ENCODE peak calls at places on chromosomes 1 and 21, in nine cellular contexts. D is stimulated activated CD4-positive, alpha-beta T cell treated with anti-CD3 and anti-CD28 coated beads, TNF-alpha, amount 100 ng/mL, for 4 hours; W is ascending aorta; Y is ovary; H is HS-27A; L is activated T-helper 9 cell treated with anti-CD3 and anti-CD28 coated beads, Interleukin-2, amount 50 U/mL, for 16 hours; I is cardiac muscle cell; T is aorta; R is kidney epithelial cell. V is an unnamed sample.

GRCh38 chr1:178168535-178168934 is 74.6 kb downstream of the RASAL2 start:
- DNase-seq in T (no peak), R (no peak), H (no peak), L (no peak), Y (no peak), D (no peak), W (no peak), I (peak), V (no peak)

GRCh38 chr1:201363455-201363854 is 14.0 kb downstream of the TNNT2 start:
- DNase-seq in W (no peak), Y (no peak), L (no peak), D (no peak), I (no peak), T (peak), R (no peak), H (no peak), V (no peak)

GRCh38 chr1:54803761-54804470 is 2.8 kb upstream of the TTC22 start:
- DNase-seq in L (no peak), R (no peak), I (peak), Y (peak), H (no peak), W (peak), D (no peak), T (peak), V (no peak)

GRCh38 chr1:235920596-235921375 is 54.1 kb upstream of the LYST start:
- DNase-seq in Y (no peak), W (no peak), L (no peak), I (no peak), T (no peak), H (no peak), R (no peak), D (no peak), V (no peak)

GRCh38 chr21:44327603-44327974 is 11.6 kb downstream of the CFAP410 start:
- DNase-seq in I (no peak), W (no peak), T (no peak), Y (no peak), L (no peak), D (no peak), H (no peak), R (no peak), V (no peak)

GRCh38 chr1:162159515-162159914 is 90.0 kb downstream of the NOS1AP start:
- DNase-seq in R (no peak), W (no peak), T (no peak), L (no peak), Y (no peak), I (no peak), H (no peak), D (no peak), V (no peak)

GRCh38 chr1:23696335-23696989 is 4.9 kb downstream of the RPL11 start:
- DNase-seq in W (no peak), D (no peak), I (no peak), T (no peak), R (no peak), L (no peak), H (no peak), Y (no peak), V (no peak)

GRCh38 chr1:96049759-96050409 is 671.7 kb upstream of the PTBP2 start:
- DNase-seq in R (no peak), Y (no peak), W (no peak), I (no peak), T (no peak), H (no peak), L (no peak), D (no peak), V (no peak)

GRCh38 chr1:145846191-145846590 is 761 bp downstream of the NUDT17 start:
- DNase-seq in Y (peak), R (no peak), D (no peak), I (peak), T (no peak), L (no peak), W (no peak), H (no peak), V (no peak)

GRCh38 chr1:22508991-22509390 is 54.3 kb upstream of the EPHA8 start:
- DNase-seq in D (no peak), I (no peak), Y (no peak), R (no peak), T (no peak), H (no peak), W (no peak), L (no peak), V (no peak)

GRCh38 chr1:202214089-202214843 is 20.7 kb downstream of the LGR6 start:
- DNase-seq in W (no peak), I (peak), Y (no peak), D (no peak), T (no peak), H (no peak), R (no peak), L (no peak), V (no peak)

GRCh38 chr1:85689788-85690404 is 18.3 kb downstream of the ZNHIT6 start:
- DNase-seq in R (no peak), D (no peak), L (no peak), Y (no peak), W (no peak), I (no peak), H (no peak), T (no peak), V (no peak)

GRCh38 chr1:203395746-203396145 is 44.8 kb upstream of the FMOD start:
- DNase-seq in Y (peak), L (no peak), T (no peak), D (no peak), I (no peak), W (no peak), R (no peak), H (no peak), V (no peak)

GRCh38 chr1:156943756-156944155 is 23.3 kb downstream of the LRRC71 start:
- DNase-seq in L (no peak), H (no peak), I (no peak), R (no peak), D (no peak), Y (no peak), W (no peak), T (no peak), V (no peak)

GRCh38 chr1:119286587-119287181 is 81.9 kb upstream of the HAO2 start:
- DNase-seq in Y (no peak), L (no peak), W (no peak), T (no peak), D (no peak), R (no peak), I (peak), H (no peak), V (no peak)

GRCh38 chr21:33808715-33809367 is 106.8 kb downstream of the ATP5PO start:
- DNase-seq in W (no peak), H (no peak), Y (no peak), R (no peak), D (no peak), L (no peak), I (no peak), T (no peak), V (no peak)

GRCh38 chr1:31401241-31401640 is 11.8 kb upstream of the SERINC2 start:
- DNase-seq in R (no peak), D (no peak), W (no peak), I (no peak), H (no peak), Y (no peak), T (no peak), L (no peak), V (no peak)

GRCh38 chr1:6459850-6460265 is 6.1 kb downstream of the TNFRSF25 start:
- DNase-seq in L (peak), I (no peak), W (no peak), Y (no peak), D (no peak), T (no peak), H (no peak), R (no peak), V (no peak)

GRCh38 chr1:38076038-38076437 is 29.4 kb upstream of the POU3F1 start:
- DNase-seq in W (no peak), L (no peak), T (no peak), H (no peak), I (peak), D (no peak), Y (no peak), R (no peak), V (no peak)

GRCh38 chr1:14190508-14190907 is 408.0 kb upstream of the KAZN start:
- DNase-seq in R (peak), L (no peak), Y (no peak), I (no peak), D (no peak), H (peak), W (no peak), T (no peak), V (no peak)

GRCh38 chr1:245207056-245207638 is 52.4 kb downstream of the KIF26B start:
- DNase-seq in H (no peak), I (no peak), D (no peak), W (no peak), L (no peak), R (no peak), Y (no peak), T (no peak), V (no peak)

GRCh38 chr1:26171084-26172072 is at the start of gene ZNF593OS:
- DNase-seq in W (no peak), R (no peak), H (no peak), D (no peak), L (no peak), T (no peak), I (no peak), Y (no peak), V (no peak)

GRCh38 chr1:157641177-157641576 is 43.3 kb upstream of the FCRL4 start:
- DNase-seq in L (no peak), I (no peak), R (no peak), T (no peak), Y (no peak), D (no peak), W (no peak), H (no peak), V (no peak)

GRCh38 chr1:227234998-227235405 is 83.3 kb downstream of the CDC42BPA start:
- DNase-seq in W (no peak), L (no peak), H (peak), I (peak), D (no peak), T (no peak), R (peak), Y (no peak), V (no peak)

GRCh38 chr1:46983825-46984586 is 39.5 kb upstream of the CYP4X1 start:
- DNase-seq in W (no peak), H (no peak), Y (no peak), D (no peak), I (no peak), R (no peak), T (no peak), L (no peak), V (no peak)

GRCh38 chr1:9849691-9850441 is 26.1 kb upstream of the CLSTN1 start:
- DNase-seq in Y (no peak), D (no peak), I (no peak), L (no peak), R (no peak), T (no peak), H (no peak), W (no peak), V (no peak)

GRCh38 chr1:8629241-8630091 is 188.0 kb downstream of the RERE start:
- DNase-seq in D (no peak), W (no peak), L (no peak), R (no peak), I (peak), T (no peak), Y (no peak), H (no peak), V (no peak)

GRCh38 chr1:23475641-23476040 is 8.3 kb downstream of the ASAP3 start:
- DNase-seq in H (peak), W (no peak), T (no peak), R (no peak), D (no peak), L (no peak), Y (no peak), I (no peak), V (no peak)

GRCh38 chr1:154714070-154714623 is 106.2 kb upstream of the ADAR start:
- DNase-seq in D (no peak), I (no peak), W (no peak), H (no peak), L (no peak), Y (no peak), T (no peak), R (no peak), V (no peak)

GRCh38 chr1:227192163-227192562 is 126.1 kb downstream of the CDC42BPA start:
- DNase-seq in Y (no peak), T (peak), R (peak), H (peak), D (no peak), L (no peak), W (no peak), I (no peak), V (no peak)

GRCh38 chr1:157403203-157403602 is 149.1 kb downstream of the FCRL5 start:
- DNase-seq in T (no peak), L (no peak), Y (no peak), H (no peak), W (no peak), D (no peak), R (no peak), I (no peak), V (no peak)

GRCh38 chr1:23198373-23198772 is 18.9 kb downstream of the HTR1D start:
- DNase-seq in D (no peak), W (no peak), R (peak), L (no peak), T (no peak), Y (no peak), H (peak), I (no peak), V (no peak)

V was measured in NK-92 treated with Interleukin-12 subunit alpha and Interleukin-12 subunit beta, amount 100 ng/mL, for 24 hours.